ENCODE peak calls at places on chromosomes 5 and 9, in eight cellular contexts. I is transverse colon, O is tibial nerve, A is esophagus muscularis mucosa, K is HepG2, N is upper lobe of left lung, Y is sigmoid colon, E is stomach. M is an unnamed sample. For H3K4me1, the result is how much of the 10 kb centered on the place peaks cover.

GRCh38 chr5:1366514-1366913 is 21.6 kb upstream of the CLPTM1L start:
- DNase-seq in I (no peak), O (no peak), Y (no peak), N (no peak), E (no peak), A (no peak), K (no peak), M (no peak)

GRCh38 chr5:38601133-38601842 is 44.8 kb upstream of the LIFR start:
- DNase-seq in A (no peak), N (peak), O (no peak), I (no peak), Y (no peak), K (no peak), E (peak), M (no peak)

GRCh38 chr5:151106509-151106908 is 25.7 kb upstream of the TNIP1 start:
- DNase-seq in O (no peak), K (no peak), N (no peak), Y (no peak), A (no peak), I (no peak), E (no peak), M (no peak)

GRCh38 chr5:41542183-41542582 is 31.8 kb upstream of the PLCXD3 start:
- DNase-seq in O (no peak), A (no peak), N (no peak), K (no peak), I (no peak), E (no peak), Y (no peak), M (no peak)

GRCh38 chr9:135858491-135859185 is 48.7 kb downstream of the CAMSAP1 start:
- DNase-seq in O (no peak), A (no peak), K (no peak), N (no peak), E (no peak), Y (no peak), I (no peak), M (no peak)

GRCh38 chr5:160938532-160938931 is 86.5 kb upstream of the ATP10B start:
- DNase-seq in N (peak), I (peak), K (peak), A (no peak), O (no peak), E (peak), Y (no peak), M (no peak)

GRCh38 chr5:139912804-139913203 is 117.2 kb downstream of the PSD2 start:
- DNase-seq in N (no peak), O (no peak), Y (peak), E (no peak), K (no peak), I (no peak), A (no peak), M (peak)

GRCh38 chr9:79302569-79302968 is 269.2 kb upstream of the TLE4 start:
- DNase-seq in O (no peak), A (no peak), K (no peak), I (no peak), Y (no peak), E (no peak), N (no peak), M (no peak)

GRCh38 chr5:135011355-135012032 is 22.5 kb downstream of the PITX1 start:
- DNase-seq in I (no peak), K (no peak), O (no peak), N (peak), E (peak), Y (peak), A (no peak), M (no peak)

GRCh38 chr5:87121315-87122170 is 146.1 kb upstream of the RASA1 start:
- DNase-seq in N (peak), O (no peak), Y (no peak), I (peak), E (no peak), K (peak), A (no peak), M (no peak)

GRCh38 chr5:91381774-91382492 is 1.2 kb downstream of the ARRDC3 start:
- DNase-seq in A (no peak), E (peak), I (peak), K (peak), N (peak), Y (peak), O (peak), M (peak)

GRCh38 chr5:91382530-91383026 is 539 bp downstream of the ARRDC3 start:
- DNase-seq in K (peak), A (no peak), O (no peak), N (peak), Y (no peak), I (peak), E (peak), M (peak)

GRCh38 chr5:91379602-91380490 is 3.3 kb downstream of the ARRDC3 start:
- DNase-seq in N (peak), Y (peak), A (peak), E (peak), K (peak), O (peak), I (peak), M (peak)

GRCh38 chr5:91380491-91381133 is 2.5 kb downstream of the ARRDC3 start:
- DNase-seq in E (peak), I (peak), Y (peak), N (peak), A (peak), K (peak), O (peak), M (peak)

GRCh38 chr5:91381134-91381773 is 1.9 kb downstream of the ARRDC3 start:
- DNase-seq in K (no peak), O (no peak), N (no peak), E (no peak), Y (no peak), I (no peak), A (no peak), M (no peak)
- TF ChIP-seq POLR2A in K (peak), O (peak), N (peak), E (peak), Y (peak), I (peak), A (no peak), M (peak)

GRCh38 chr5:56845904-56846479 is 30.6 kb downstream of the MAP3K1 start:
- DNase-seq in E (no peak), I (no peak), N (no peak), K (no peak), Y (no peak), A (no peak), O (no peak), M (no peak)

GRCh38 chr5:56849671-56850070 is 34.3 kb downstream of the MAP3K1 start:
- DNase-seq in K (no peak), A (no peak), I (no peak), N (no peak), E (no peak), Y (no peak), O (no peak), M (no peak)

GRCh38 chr5:56850423-56850822 is 35.1 kb downstream of the MAP3K1 start:
- DNase-seq in E (no peak), O (no peak), I (no peak), Y (no peak), N (no peak), K (no peak), A (no peak), M (no peak)

GRCh38 chr5:56845277-56845676 is 29.9 kb downstream of the MAP3K1 start:
- DNase-seq in K (no peak), E (no peak), A (no peak), N (no peak), Y (no peak), O (no peak), I (no peak), M (no peak)

DNA sequence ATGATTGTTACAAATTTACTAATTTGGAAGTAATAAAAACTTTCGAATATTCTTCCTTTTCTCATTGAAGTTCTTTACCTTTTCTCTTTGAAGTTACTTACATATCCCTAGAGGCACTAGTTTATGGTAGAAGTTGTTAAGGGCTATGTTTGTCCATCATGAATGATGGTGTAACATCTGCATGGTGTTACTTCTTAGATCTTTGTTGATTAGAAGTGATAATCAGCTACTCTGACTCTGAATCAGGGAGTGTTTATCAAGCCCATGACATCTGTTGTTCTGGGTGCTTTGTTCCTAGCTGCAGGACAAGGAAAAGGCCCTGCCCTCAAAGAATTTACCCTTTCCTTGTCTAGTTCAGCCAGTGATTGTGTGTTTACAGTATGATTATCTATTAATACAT is 32.9 kb downstream of the MAP3K1 start:
- DNase-seq in I (no peak), O (no peak), Y (no peak), A (no peak), N (no peak), K (no peak), E (no peak), M (no peak)
- H3K4me1 ChIP-seq in I (under half), O (half or more), Y (under half), A (half or more), N (half or more), K (half or more), E (half or more), M (under half)

GRCh38 chr9:137479315-137479861 is 20.3 kb upstream of the NSMF start:
- DNase-seq in K (no peak), E (no peak), I (no peak), A (no peak), N (no peak), Y (no peak), O (no peak), M (no peak)
- TF ChIP-seq EP300 in K (no peak), E (no peak), I (no peak), A (no peak), N (no peak), Y (no peak), O (no peak), M (no peak)

GRCh38 chr5:73918791-73919221 is 292.8 kb downstream of the ARHGEF28 start:
- DNase-seq in K (no peak), Y (no peak), I (no peak), N (no peak), O (no peak), A (peak), E (no peak), M (no peak)
- TF ChIP-seq POLR2A in K (no peak), Y (no peak), I (no peak), N (no peak), O (no peak), A (no peak), E (no peak), M (no peak)

GRCh38 chr5:92676120-92676838 is 904.7 kb downstream of the NR2F1-AS1 start:
- DNase-seq in E (no peak), K (no peak), Y (no peak), A (no peak), N (no peak), I (no peak), O (no peak), M (no peak)

GRCh38 chr5:92674322-92674721 is 906.7 kb downstream of the NR2F1-AS1 start:
- DNase-seq in K (no peak), A (no peak), I (no peak), N (no peak), E (no peak), Y (no peak), O (no peak), M (no peak)

GRCh38 chr5:92678576-92679105 is 902.4 kb downstream of the NR2F1-AS1 start:
- DNase-seq in K (peak), I (no peak), O (no peak), Y (no peak), A (no peak), N (no peak), E (no peak), M (no peak)

DNA sequence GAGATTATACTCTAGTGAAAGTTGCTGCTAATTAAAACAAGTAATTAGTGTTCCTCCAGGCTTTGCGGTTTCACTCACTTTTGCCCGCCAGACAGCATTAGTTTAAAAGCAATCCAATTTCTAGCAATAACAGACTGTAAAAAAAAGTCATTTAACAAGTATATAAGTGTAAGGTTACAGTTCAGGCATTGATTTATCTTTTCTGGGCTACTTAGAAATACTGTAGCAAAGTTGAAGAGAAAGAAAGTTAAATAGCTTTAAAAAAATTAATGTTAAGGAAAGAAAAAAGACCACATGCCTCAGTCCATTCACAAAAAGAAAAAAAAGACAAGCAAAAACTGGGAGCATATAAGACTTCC is 904.2 kb downstream of the NR2F1-AS1 start:
- DNase-seq in I (no peak), N (no peak), O (no peak), E (no peak), Y (no peak), K (no peak), A (no peak), M (no peak)
- H3K4me1 ChIP-seq in I (under half), N (under half), O (under half), E (under half), Y (under half), K (under half), A (under half), M (under half)

DNA sequence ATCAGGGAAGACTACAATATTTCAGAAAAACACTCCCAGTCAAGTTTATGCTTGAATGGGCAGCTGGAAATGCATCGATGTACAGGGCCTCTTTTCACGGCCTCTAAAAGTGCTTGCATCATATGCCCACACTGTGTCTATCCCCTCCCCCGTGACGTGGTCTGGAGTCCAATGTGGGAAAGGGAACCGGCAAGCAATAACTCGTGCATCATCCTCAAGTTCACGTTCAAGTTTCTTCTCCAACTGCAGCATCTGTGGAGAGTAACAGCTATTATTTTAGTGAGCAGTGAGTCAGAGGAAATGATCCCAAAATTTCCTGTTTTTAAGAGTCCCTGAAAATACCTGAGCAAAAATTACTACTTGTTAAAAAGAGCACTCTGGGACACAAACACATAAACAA is 22.3 kb downstream of the ATPSCKMT start:
- DNase-seq in Y (no peak), N (no peak), O (no peak), I (no peak), E (no peak), A (no peak), K (no peak), M (no peak)
- TF ChIP-seq EP300 in Y (no peak), N (no peak), O (no peak), I (no peak), E (no peak), A (no peak), K (no peak), M (no peak)

M was measured in ovary.